ENCODE peak calls at places on chromosomes 7 and 10, in six cellular contexts. G is HCT116, W is stomach, O is Panc1, N is endothelial cell of umbilical vein, A is spleen. Q is an unnamed sample.

GRCh38 chr10:97718178-97718577 is 4.6 kb downstream of the MARVELD1 start:
- DNase-seq in G (no peak), W (no peak), O (no peak), N (no peak), A (peak), Q (no peak)

GRCh38 chr10:5317547-5318107 is 47.1 kb upstream of the UCN3 start:
- DNase-seq in G (no peak), W (no peak), O (peak), N (peak), A (no peak), Q (no peak)

GRCh38 chr7:158581440-158582088 is 6.1 kb downstream of the PTPRN2 start:
- DNase-seq in G (no peak), W (peak), O (no peak), N (no peak), A (no peak), Q (peak)

GRCh38 chr7:149741629-149742028 is 31.8 kb downstream of the ZNF467 start:
- DNase-seq in G (no peak), W (no peak), O (no peak), N (peak), A (peak), Q (no peak)

GRCh38 chr10:14625210-14625621 is 149.5 kb downstream of the FAM107B start:
- DNase-seq in G (no peak), W (no peak), O (no peak), N (no peak), A (no peak), Q (no peak)

GRCh38 chr10:63140077-63140476 is 6.9 kb downstream of the NRBF2 start:
- DNase-seq in G (no peak), W (no peak), O (no peak), N (no peak), A (no peak), Q (no peak)

GRCh38 chr7:117098457-117098856 is 145.2 kb downstream of the ST7 start:
- DNase-seq in G (no peak), W (no peak), O (peak), N (peak), A (no peak), Q (no peak)

GRCh38 chr10:86367339-86367951 is 850 bp upstream of the GRID1 start:
- DNase-seq in G (no peak), W (no peak), O (no peak), N (no peak), A (no peak), Q (no peak)

GRCh38 chr7:3194501-3195141 is 106.4 kb upstream of the SDK1 start:
- DNase-seq in G (no peak), W (no peak), O (no peak), N (peak), A (peak), Q (no peak)

GRCh38 chr10:73956476-73957338 is 41.2 kb upstream of the VCL start:
- DNase-seq in G (no peak), W (no peak), O (no peak), N (peak), A (peak), Q (no peak)

GRCh38 chr10:677038-677437 is 12.4 kb downstream of the DIP2C start:
- DNase-seq in G (no peak), W (no peak), O (no peak), N (no peak), A (no peak), Q (no peak)

GRCh38 chr7:76234931-76235441 is 33.3 kb downstream of the SRRM3 start:
- DNase-seq in G (peak), W (peak), O (no peak), N (peak), A (peak), Q (peak)

GRCh38 chr10:103660364-103661197 is 167.1 kb downstream of the NEURL1 start:
- DNase-seq in G (no peak), W (peak), O (no peak), N (peak), A (peak), Q (no peak)

GRCh38 chr7:111780527-111780926 is 218.2 kb upstream of the IMMP2L start:
- DNase-seq in G (no peak), W (no peak), O (no peak), N (no peak), A (no peak), Q (no peak)

GRCh38 chr10:18005781-18006456 is 54.2 kb downstream of the SLC39A12 start:
- DNase-seq in G (no peak), W (no peak), O (no peak), N (peak), A (no peak), Q (no peak)

GRCh38 chr10:34780818-34781380 is 34.2 kb downstream of the PARD3 start:
- DNase-seq in G (no peak), W (no peak), O (no peak), N (peak), A (no peak), Q (no peak)

GRCh38 chr10:37948210-37948609 is 28.2 kb downstream of the ZNF25 start:
- DNase-seq in G (no peak), W (no peak), O (no peak), N (no peak), A (no peak), Q (no peak)

GRCh38 chr7:50599385-50599784 is 34.2 kb upstream of the DDC start:
- DNase-seq in G (no peak), W (no peak), O (no peak), N (no peak), A (no peak), Q (no peak)

GRCh38 chr10:43186150-43186549 is 47.9 kb downstream of the CSGALNACT2 start:
- DNase-seq in G (no peak), W (no peak), O (no peak), N (no peak), A (no peak), Q (no peak)

GRCh38 chr10:79940431-79940830 is 8.5 kb downstream of the SFTPD start:
- DNase-seq in G (no peak), W (no peak), O (no peak), N (no peak), A (no peak), Q (no peak)

GRCh38 chr7:28536259-28536658 is 123.9 kb downstream of the CREB5 start:
- DNase-seq in G (peak), W (no peak), O (no peak), N (no peak), A (no peak), Q (no peak)
- TF ChIP-seq CTCF in G (peak), W (no peak), O (peak), N (peak), A (no peak), Q (peak)

DNA sequence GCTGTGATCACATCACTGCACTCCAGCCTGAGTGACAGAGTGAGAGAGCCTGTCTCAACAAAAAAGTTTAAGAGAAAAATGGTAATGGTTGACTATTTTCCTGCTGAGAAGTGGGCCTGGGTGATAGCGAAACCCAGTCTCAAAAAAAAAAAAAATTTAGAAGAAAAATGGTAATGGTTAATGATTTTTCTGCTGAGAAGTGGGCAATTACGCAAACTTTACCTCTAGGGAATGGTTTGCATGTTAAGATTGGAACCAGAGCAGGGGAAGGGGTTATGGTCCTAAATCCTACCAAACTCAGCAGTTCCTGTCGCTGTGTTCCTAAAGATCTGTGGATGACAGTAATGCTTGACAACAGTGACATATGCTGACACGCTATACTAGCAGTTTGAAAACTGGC is 130.5 kb upstream of the RHEB start:
- DNase-seq in G (no peak), W (no peak), O (no peak), N (no peak), A (no peak), Q (no peak)
- TF ChIP-seq POLR2AphosphoS5 in G (no peak), W (no peak), O (no peak), N (no peak), A (no peak), Q (no peak)

DNA sequence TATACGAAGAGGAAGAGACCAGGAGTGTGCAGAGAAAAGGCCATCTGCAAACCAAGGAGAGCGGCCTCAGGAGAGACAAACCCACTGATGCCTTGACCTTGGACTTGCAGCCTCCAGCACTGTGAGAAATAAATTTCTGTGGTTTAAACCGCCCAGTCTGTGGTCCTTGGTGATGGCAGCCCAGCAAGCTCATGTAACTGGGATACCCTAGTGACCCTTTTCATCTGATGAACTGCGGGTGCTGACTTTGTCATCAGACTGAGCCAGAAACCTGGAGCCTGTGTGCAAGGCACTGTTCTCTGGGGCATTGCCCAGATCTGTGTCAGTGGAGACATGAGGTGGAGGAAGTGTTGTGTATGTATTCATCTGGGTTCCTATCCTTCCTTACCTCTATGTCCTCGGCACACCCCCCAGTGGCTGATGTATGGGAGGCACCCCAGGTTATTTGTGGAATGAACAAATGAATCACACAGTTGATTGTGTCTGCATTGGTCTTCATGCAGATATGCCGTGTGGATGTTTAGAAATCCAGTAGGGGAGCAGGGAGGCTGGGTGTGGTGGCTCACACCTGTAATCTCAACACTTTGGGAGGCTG is 64.5 kb upstream of the BTBD16 start:
- DNase-seq in G (no peak), W (no peak), O (no peak), N (no peak), A (no peak), Q (no peak)
- TF ChIP-seq CTCF in G (peak), W (no peak), O (no peak), N (no peak), A (no peak), Q (no peak)

GRCh38 chr10:44985175-44985681 is 6.6 kb upstream of the DEPP1 start:
- DNase-seq in G (no peak), W (no peak), O (no peak), N (peak), A (no peak), Q (no peak)
- TF ChIP-seq POLR2AphosphoS5 in G (no peak), W (no peak), O (no peak), N (no peak), A (no peak), Q (no peak)

GRCh38 chr10:69497611-69498390 is 46.5 kb downstream of the TSPAN15 start:
- DNase-seq in G (no peak), W (no peak), O (no peak), N (peak), A (peak), Q (no peak)
- TF ChIP-seq CTCF in G (no peak), W (no peak), O (no peak), N (no peak), A (no peak), Q (no peak)

GRCh38 chr7:151408839-151409554 is 841 bp downstream of the WDR86 start:
- DNase-seq in G (no peak), W (no peak), O (no peak), N (no peak), A (peak), Q (peak)
- TF ChIP-seq POLR2AphosphoS5 in G (no peak), W (no peak), O (no peak), N (no peak), A (peak), Q (no peak)

GRCh38 chr7:114938785-114939184 is 16.9 kb downstream of the MDFIC start:
- DNase-seq in G (no peak), W (no peak), O (no peak), N (no peak), A (no peak), Q (no peak)
- TF ChIP-seq CTCF in G (no peak), W (no peak), O (no peak), N (no peak), A (no peak), Q (no peak)

GRCh38 chr10:133276435-133277201 is at the start of gene ADAM8:
- DNase-seq in G (no peak), W (peak), O (no peak), N (no peak), A (peak), Q (peak)

GRCh38 chr10:133278577-133279265 is 2.1 kb upstream of the ADAM8 start:
- DNase-seq in G (no peak), W (peak), O (no peak), N (no peak), A (peak), Q (peak)

GRCh38 chr10:133279266-133279960 is 2.7 kb upstream of the ADAM8 start:
- DNase-seq in G (no peak), W (no peak), O (no peak), N (no peak), A (peak), Q (no peak)

GRCh38 chr10:133277277-133277992 is 767 bp upstream of the ADAM8 start:
- DNase-seq in G (no peak), W (no peak), O (no peak), N (no peak), A (peak), Q (no peak)

GRCh38 chr10:133277993-133278576 is 1.4 kb upstream of the ADAM8 start:
- DNase-seq in G (no peak), W (peak), O (no peak), N (no peak), A (no peak), Q (no peak)
- TF ChIP-seq POLR2AphosphoS5 in G (no peak), W (no peak), O (no peak), N (no peak), A (no peak), Q (no peak)

DNA sequence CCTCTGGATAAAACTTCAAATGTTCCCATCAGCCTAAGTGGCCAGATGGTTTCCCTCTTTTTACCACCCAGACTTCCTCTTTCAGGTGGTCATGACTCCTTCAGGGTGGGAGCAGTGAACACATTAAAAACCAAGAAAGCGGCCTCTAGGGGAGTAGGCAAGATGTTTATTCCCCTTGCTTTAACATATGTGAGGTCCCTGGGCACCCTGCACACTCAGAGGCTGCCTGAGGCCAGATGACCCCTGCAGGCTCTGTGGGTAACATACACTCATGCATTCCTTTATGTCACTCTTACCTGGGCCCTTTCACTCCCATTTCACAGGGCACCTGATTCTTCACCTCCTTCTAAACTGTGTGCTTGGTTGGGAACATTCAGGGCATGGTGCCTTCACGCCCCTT is 357.4 kb downstream of the ABCA13 start:
- DNase-seq in G (no peak), W (no peak), O (no peak), N (no peak), A (no peak), Q (no peak)
- TF ChIP-seq CTCF in G (no peak), W (no peak), O (no peak), N (no peak), A (no peak), Q (no peak)

Q was measured in transverse colon.